ENCODE peak calls at places on chromosomes 11 and 22, in four cellular contexts. A is iPS-NIHi11, Q is EH, H is foreskin fibroblast. O is an unnamed sample.

GRCh38 chr22:50184541-50185383 is 951 bp upstream of the TRABD start:
- DNase-seq in A (peak; percentile 65), Q (no peak), H (peak; percentile 35), O (no peak)

GRCh38 chr11:36564376-36565032 is 3.3 kb upstream of the RAG1 start:
- DNase-seq in A (peak; percentile 41), Q (peak; percentile 68), H (peak; percentile 78), O (peak; percentile 24)

GRCh38 chr11:33996498-33997454 is 54.8 kb upstream of the CAPRIN1 start:
- DNase-seq in A (peak; percentile 77), Q (peak; percentile 75), H (peak; percentile 83), O (peak; percentile 71)

GRCh38 chr22:49294656-49295464 is 532.8 kb downstream of the BRD1 start:
- DNase-seq in A (no peak), Q (no peak), H (no peak), O (no peak)

GRCh38 chr11:7246179-7246578 is 5.5 kb upstream of the SYT9 start:
- DNase-seq in A (no peak), Q (no peak), H (peak; percentile 53), O (no peak)

GRCh38 chr22:30943368-30943767 is 25.2 kb downstream of the MORC2 start:
- DNase-seq in A (no peak), Q (no peak), H (no peak), O (no peak)

GRCh38 chr11:86644291-86644690 is 28.1 kb downstream of the ME3 start:
- DNase-seq in A (no peak), Q (peak; percentile 94), H (peak; percentile 85), O (no peak)

GRCh38 chr11:16958833-16959232 is 55.4 kb downstream of the PLEKHA7 start:
- DNase-seq in A (no peak), Q (no peak), H (no peak), O (no peak)

GRCh38 chr22:40982482-40983385 is 31.6 kb downstream of the RBX1 start:
- DNase-seq in A (no peak), Q (no peak), H (no peak), O (peak; percentile 37)

GRCh38 chr11:9710852-9711251 is 47.0 kb downstream of the SWAP70 start:
- DNase-seq in A (no peak), Q (no peak), H (no peak), O (no peak)

GRCh38 chr22:24505337-24505736 is 10.2 kb downstream of the UPB1 start:
- DNase-seq in A (no peak), Q (no peak), H (peak; percentile 34), O (no peak)

GRCh38 chr11:2308713-2309112 is 6.9 kb downstream of the TSPAN32 start:
- DNase-seq in A (no peak), Q (no peak), H (no peak), O (no peak)

O was measured in naive B cell.